ENCODE peak calls at places on chromosomes 3 and 15, in ten cellular contexts. N is stimulated activated CD8-positive, alpha-beta memory T cell treated with anti-CD3 and anti-CD28 coated beads, Interleukin-4, amount 100 ng/mL, for 4 hours; O is lower lobe of right lung; L is RPMI7951; J is cardiac muscle cell; V is H4; S is NCI-H774; D is islet precursor cell; Y is AG08395; X is fibroblast of pulmonary artery. M is an unnamed sample.
A peak's percentile ranks its signal among the peaks of the same experiment; 100 is the strongest.

GRCh38 chr3:5136619-5137429 is 14.7 kb downstream of the ARL8B start:
- DNase-seq in N (no peak), O (no peak), L (peak; percentile 34), J (peak; percentile 39), V (no peak), S (no peak), D (no peak), Y (peak; percentile 22), X (peak; percentile 37), M (peak; percentile 8)

GRCh38 chr3:60225848-60226247 is 1025.4 kb downstream of the FHIT start:
- DNase-seq in N (no peak), O (no peak), L (no peak), J (no peak), V (no peak), S (no peak), D (no peak), Y (no peak), X (no peak), M (no peak)

GRCh38 chr3:52171577-52172261 is 17.5 kb upstream of the POC1A start:
- DNase-seq in N (no peak), O (peak; percentile 22), L (peak; percentile 37), J (peak; percentile 47), V (no peak), S (no peak), D (no peak), Y (peak; percentile 76), X (peak; percentile 38), M (no peak)

GRCh38 chr3:159929181-159929893 is 59.3 kb upstream of the IL12A start:
- DNase-seq in N (no peak), O (peak; percentile 46), L (peak; percentile 88), J (peak; percentile 66), V (peak; percentile 93), S (no peak), D (no peak), Y (peak; percentile 58), X (peak; percentile 61), M (no peak)

GRCh38 chr15:57302640-57303257 is 73.6 kb upstream of the CGNL1 start:
- DNase-seq in N (no peak), O (no peak), L (no peak), J (no peak), V (no peak), S (no peak), D (no peak), Y (no peak), X (no peak), M (no peak)

GRCh38 chr15:67512933-67513714 is 7.8 kb upstream of the C15orf61 start:
- DNase-seq in N (no peak), O (no peak), L (no peak), J (no peak), V (no peak), S (no peak), D (no peak), Y (no peak), X (no peak), M (no peak)

GRCh38 chr3:170734043-170734736 is 135.8 kb downstream of the RPL22L1 start:
- DNase-seq in N (no peak), O (no peak), L (peak; percentile 33), J (no peak), V (no peak), S (no peak), D (no peak), Y (no peak), X (no peak), M (no peak)

GRCh38 chr3:100927775-100928174 is 65.4 kb downstream of the ABI3BP start:
- DNase-seq in N (no peak), O (no peak), L (no peak), J (no peak), V (no peak), S (no peak), D (no peak), Y (no peak), X (peak; percentile 7), M (no peak)

GRCh38 chr3:41710646-41711388 is 251.1 kb downstream of the ULK4 start:
- DNase-seq in N (no peak), O (no peak), L (peak; percentile 80), J (peak; percentile 70), V (peak; percentile 11), S (no peak), D (peak; percentile 79), Y (peak; percentile 81), X (peak; percentile 66), M (no peak)

GRCh38 chr3:149305376-149305775 is 28.1 kb downstream of the TM4SF18 start:
- DNase-seq in N (no peak), O (no peak), L (no peak), J (no peak), V (no peak), S (no peak), D (no peak), Y (no peak), X (no peak), M (no peak)

M was measured in T-helper 1 cell.